ENCODE peak calls at places on chromosome 10, in five cellular contexts. One of them, this sample, is unnamed.
A peak's percentile ranks its signal among the peaks of the same experiment; 100 is the strongest.

GRCh38 chr10:80131499-80131901 is 1.0 kb upstream of the PLAC9 start:
- DNase-seq in K562: no peak
- DNase-seq in hepatocyte: no peak
- DNase-seq in upper lobe of left lung: no peak
- DNase-seq in fibroblast of lung: peak; percentile 32
- DNase-seq in this sample: no peak

GRCh38 chr10:71735709-71736569 is 16.4 kb upstream of the C10orf105 start:
- DNase-seq in K562: no peak
- DNase-seq in hepatocyte: no peak
- DNase-seq in upper lobe of left lung: peak; percentile 71
- DNase-seq in fibroblast of lung: no peak
- DNase-seq in this sample: no peak

GRCh38 chr10:42998481-42999384 is 78.1 kb upstream of the RET start:
- DNase-seq in K562: no peak
- DNase-seq in hepatocyte: peak; percentile 2
- DNase-seq in upper lobe of left lung: no peak
- DNase-seq in fibroblast of lung: no peak
- DNase-seq in this sample: peak; percentile 37

GRCh38 chr10:47368431-47369180 is 15.5 kb downstream of the ZNF488 start:
- DNase-seq in K562: no peak
- DNase-seq in hepatocyte: no peak
- DNase-seq in upper lobe of left lung: no peak
- DNase-seq in fibroblast of lung: no peak
- DNase-seq in this sample: no peak

GRCh38 chr10:5557799-5558771 is 33.3 kb downstream of the CALML3 start:
- DNase-seq in K562: no peak
- DNase-seq in hepatocyte: no peak
- DNase-seq in upper lobe of left lung: peak; percentile 15
- DNase-seq in fibroblast of lung: no peak
- DNase-seq in this sample: no peak

GRCh38 chr10:24979685-24980084 is 27.3 kb upstream of the PRTFDC1 start:
- DNase-seq in K562: no peak
- DNase-seq in hepatocyte: no peak
- DNase-seq in upper lobe of left lung: no peak
- DNase-seq in fibroblast of lung: no peak
- DNase-seq in this sample: no peak

GRCh38 chr10:27513451-27514191 is 9.5 kb downstream of the RAB18 start:
- DNase-seq in K562: no peak
- DNase-seq in hepatocyte: no peak
- DNase-seq in upper lobe of left lung: no peak
- DNase-seq in fibroblast of lung: peak; percentile 82
- DNase-seq in this sample: no peak

GRCh38 chr10:126321455-126321854 is 66.8 kb downstream of the ADAM12 start:
- DNase-seq in K562: no peak
- DNase-seq in hepatocyte: no peak
- DNase-seq in upper lobe of left lung: no peak
- DNase-seq in fibroblast of lung: no peak
- DNase-seq in this sample: peak; percentile 70

GRCh38 chr10:48455055-48455391 is 148.5 kb downstream of the MAPK8 start:
- DNase-seq in K562: no peak
- DNase-seq in hepatocyte: no peak
- DNase-seq in upper lobe of left lung: no peak
- DNase-seq in fibroblast of lung: no peak
- DNase-seq in this sample: no peak

DNA sequence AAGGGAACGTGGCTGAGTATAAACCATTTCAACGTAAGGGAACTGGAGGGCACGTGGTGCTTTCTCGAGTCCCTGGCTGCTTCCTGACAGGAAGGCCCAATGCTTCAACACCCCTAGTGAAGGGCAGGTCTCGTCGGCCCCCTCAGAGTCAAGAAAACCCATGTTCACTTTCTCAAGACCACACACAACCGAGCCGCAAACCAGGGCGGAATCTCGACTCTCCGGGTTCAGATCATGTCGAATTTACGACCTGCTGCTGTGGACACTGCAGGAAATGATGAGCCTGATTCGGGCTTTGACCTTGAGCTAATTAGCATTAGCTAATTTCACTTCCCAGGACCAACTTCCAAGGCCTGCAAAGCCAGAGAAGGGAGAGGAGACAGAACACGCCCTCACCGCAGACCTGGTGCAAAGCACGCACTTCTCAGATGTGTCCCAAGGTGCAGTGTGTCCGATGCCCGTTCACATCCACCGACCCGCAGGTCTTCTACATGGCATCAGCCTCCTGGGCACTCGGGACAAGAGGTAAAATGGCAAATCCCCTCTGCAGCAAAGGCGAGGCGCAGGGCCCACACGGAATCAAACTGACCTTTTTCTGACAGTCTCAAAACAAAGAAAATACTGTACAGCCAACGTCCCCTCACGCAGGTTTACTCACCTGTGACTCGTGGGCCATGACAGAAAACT is 94.7 kb downstream of the DIP2C start:
- DNase-seq in K562: no peak
- DNase-seq in hepatocyte: no peak
- DNase-seq in upper lobe of left lung: no peak
- DNase-seq in fibroblast of lung: no peak
- DNase-seq in this sample: no peak
- H3K4me1 ChIP-seq in K562: no peaks in the 10 kb centered on the region
- H3K4me1 ChIP-seq in hepatocyte: no peaks in the 10 kb centered on the region
- H3K4me1 ChIP-seq in upper lobe of left lung: no peaks in the 10 kb centered on the region
- H3K4me1 ChIP-seq in fibroblast of lung: peaks cover 14% of the 10 kb centered on the region
- H3K4me1 ChIP-seq in this sample: peaks cover 6% of the 10 kb centered on the region

DNA sequence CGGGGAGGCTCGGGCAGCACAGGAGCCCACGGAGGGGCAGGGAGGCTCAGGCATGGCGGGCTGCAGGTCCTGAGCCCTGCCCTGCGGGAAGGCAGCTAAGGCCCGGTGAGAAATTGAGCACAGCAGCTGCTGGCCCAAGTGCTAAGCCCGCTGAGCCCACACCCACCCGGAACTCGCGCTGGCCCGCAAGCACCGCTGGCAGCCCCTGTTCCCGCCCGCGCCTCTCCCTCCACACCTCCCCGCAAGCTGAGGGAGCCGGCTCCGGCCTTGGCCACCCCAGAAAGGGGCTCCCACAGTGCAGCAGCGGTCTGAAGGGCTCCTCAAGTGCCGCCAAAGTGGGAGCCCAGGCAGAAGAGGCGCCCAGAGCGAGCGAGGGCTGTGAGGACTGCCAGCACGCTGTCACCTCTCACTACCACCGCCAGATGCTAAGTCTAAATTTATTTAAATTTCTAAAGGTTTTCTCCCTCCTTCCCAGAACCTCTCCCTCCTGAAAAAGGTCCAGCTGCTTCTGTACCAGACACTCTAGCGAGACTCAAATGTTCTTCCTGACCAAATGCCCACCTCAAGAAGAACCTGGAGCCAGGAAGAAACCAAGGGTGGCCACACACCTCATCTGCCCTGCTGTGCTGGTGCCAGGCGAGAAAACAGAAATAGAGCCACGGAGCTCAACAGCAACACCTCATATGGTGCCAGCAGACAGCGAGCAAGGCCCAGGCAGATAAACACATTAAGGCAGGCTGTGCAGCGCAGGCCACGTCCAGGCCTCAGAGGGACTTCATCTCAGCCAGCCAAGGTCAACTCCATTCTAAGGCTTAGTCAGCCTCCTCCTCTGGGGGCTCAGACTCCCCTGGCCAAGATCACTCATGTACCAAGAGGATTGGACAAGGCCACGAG is 47.0 kb downstream of the KCNMA1 start:
- DNase-seq in K562: no peak
- DNase-seq in hepatocyte: no peak
- DNase-seq in upper lobe of left lung: no peak
- DNase-seq in fibroblast of lung: no peak
- DNase-seq in this sample: no peak
- H3K4me1 ChIP-seq in K562: no peaks in the 10 kb centered on the region
- H3K4me1 ChIP-seq in hepatocyte: peaks cover 17% of the 10 kb centered on the region
- H3K4me1 ChIP-seq in upper lobe of left lung: no peaks in the 10 kb centered on the region
- H3K4me1 ChIP-seq in fibroblast of lung: peaks cover 19% of the 10 kb centered on the region
- H3K4me1 ChIP-seq in this sample: peaks cover 8% of the 10 kb centered on the region

DNA sequence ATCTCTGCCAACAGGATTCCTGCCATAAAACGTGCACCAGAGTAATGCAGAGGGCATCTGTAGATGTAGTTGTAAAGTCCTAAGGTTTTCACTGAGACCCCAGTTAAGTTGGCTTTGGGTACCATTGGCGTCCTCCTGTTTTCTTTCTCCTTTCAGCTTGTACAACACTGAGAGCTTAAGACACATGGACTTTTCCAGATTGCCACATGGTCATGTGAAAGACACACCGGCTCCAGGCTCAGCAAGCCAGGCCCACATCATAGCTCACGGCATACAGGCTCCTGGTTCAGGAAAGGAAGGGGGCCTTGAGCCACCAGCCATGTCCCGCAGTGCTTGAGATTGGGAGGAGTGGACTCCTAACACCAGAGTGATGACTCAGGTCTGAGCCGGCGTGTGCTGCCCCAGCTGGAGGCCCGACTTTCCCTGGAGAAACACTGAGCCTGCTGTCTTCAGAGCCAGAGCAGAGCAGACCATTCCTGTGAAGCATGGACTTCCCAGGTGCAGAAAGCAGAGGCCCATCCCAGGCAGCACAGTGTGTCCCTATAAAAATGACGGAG is 252.7 kb downstream of the PRPF18 start:
- DNase-seq in K562: no peak
- DNase-seq in hepatocyte: peak; percentile 50
- DNase-seq in upper lobe of left lung: no peak
- DNase-seq in fibroblast of lung: peak; percentile 92
- DNase-seq in this sample: no peak
- H3K4me1 ChIP-seq in K562: no peaks in the 10 kb centered on the region
- H3K4me1 ChIP-seq in hepatocyte: no peaks in the 10 kb centered on the region
- H3K4me1 ChIP-seq in upper lobe of left lung: peaks cover 10% of the 10 kb centered on the region
- H3K4me1 ChIP-seq in fibroblast of lung: peaks cover 24% of the 10 kb centered on the region
- H3K4me1 ChIP-seq in this sample: peaks cover 17% of the 10 kb centered on the region

GRCh38 chr10:50552308-50552707 is 71.4 kb downstream of the SGMS1 start:
- DNase-seq in K562: no peak
- DNase-seq in hepatocyte: no peak
- DNase-seq in upper lobe of left lung: no peak
- DNase-seq in fibroblast of lung: peak; percentile 92
- DNase-seq in this sample: no peak

GRCh38 chr10:50551894-50552293 is 71.9 kb downstream of the SGMS1 start:
- DNase-seq in K562: no peak
- DNase-seq in hepatocyte: no peak
- DNase-seq in upper lobe of left lung: no peak
- DNase-seq in fibroblast of lung: no peak
- DNase-seq in this sample: no peak

GRCh38 chr10:50554995-50555568 is 68.7 kb downstream of the SGMS1 start:
- DNase-seq in K562: peak; percentile 81
- DNase-seq in hepatocyte: no peak
- DNase-seq in upper lobe of left lung: no peak
- DNase-seq in fibroblast of lung: peak; percentile 67
- DNase-seq in this sample: no peak

GRCh38 chr10:50554381-50554994 is 69.3 kb downstream of the SGMS1 start:
- DNase-seq in K562: peak; percentile 36
- DNase-seq in hepatocyte: no peak
- DNase-seq in upper lobe of left lung: no peak
- DNase-seq in fibroblast of lung: no peak
- DNase-seq in this sample: no peak

GRCh38 chr10:50552771-50553535 is 70.8 kb downstream of the SGMS1 start:
- DNase-seq in K562: peak; percentile 41
- DNase-seq in hepatocyte: peak; percentile 53
- DNase-seq in upper lobe of left lung: peak; percentile 33
- DNase-seq in fibroblast of lung: peak; percentile 53
- DNase-seq in this sample: no peak
- H3K4me1 ChIP-seq in K562: peaks cover 34% of the 10 kb centered on the region
- H3K4me1 ChIP-seq in hepatocyte: peaks cover 30% of the 10 kb centered on the region
- H3K4me1 ChIP-seq in upper lobe of left lung: peaks cover 13% of the 10 kb centered on the region
- H3K4me1 ChIP-seq in fibroblast of lung: peaks cover 29% of the 10 kb centered on the region
- H3K4me1 ChIP-seq in this sample: peaks cover 38% of the 10 kb centered on the region

GRCh38 chr10:99346247-99346646 is 17.1 kb downstream of the CNNM1 start:
- DNase-seq in K562: no peak
- DNase-seq in hepatocyte: no peak
- DNase-seq in upper lobe of left lung: no peak
- DNase-seq in fibroblast of lung: peak; percentile 59
- DNase-seq in this sample: peak; percentile 36
- H3K4me1 ChIP-seq in K562: no peaks in the 10 kb centered on the region
- H3K4me1 ChIP-seq in hepatocyte: no peaks in the 10 kb centered on the region
- H3K4me1 ChIP-seq in upper lobe of left lung: no peaks in the 10 kb centered on the region
- H3K4me1 ChIP-seq in fibroblast of lung: peaks cover 6% of the 10 kb centered on the region
- H3K4me1 ChIP-seq in this sample: no peaks in the 10 kb centered on the region